ENCODE peak calls at places on chromosomes 6 and 20, in ten cellular contexts. H, R, D, G, L, C, I, E, A and F are unnamed samples.

GRCh38 chr6:53679446-53679933 is 13.9 kb upstream of the KLHL31 start:
- DNase-seq in H (no peak), R (no peak), D (no peak), G (peak; percentile 14), L (no peak), C (no peak), I (peak; percentile 66), E (peak; percentile 27), A (peak; percentile 70), F (peak; percentile 63)

GRCh38 chr20:5900908-5901307 is 49.4 kb downstream of the TRMT6 start:
- DNase-seq in H (no peak), R (no peak), D (no peak), G (no peak), L (no peak), C (no peak), I (no peak), E (no peak), A (no peak), F (no peak)

GRCh38 chr20:11302436-11302835 is 615.3 kb upstream of the BTBD3 start:
- DNase-seq in H (no peak), R (no peak), D (no peak), G (no peak), L (no peak), C (no peak), I (peak; percentile 25), E (no peak), A (no peak), F (no peak)

GRCh38 chr6:124676033-124676432 is 286.2 kb upstream of the RNF217 start:
- DNase-seq in H (no peak), R (no peak), D (no peak), G (no peak), L (no peak), C (no peak), I (peak; percentile 78), E (no peak), A (no peak), F (no peak)

GRCh38 chr6:90074161-90074560 is 179.9 kb downstream of the GJA10 start:
- DNase-seq in H (peak; percentile 66), R (no peak), D (no peak), G (no peak), L (no peak), C (no peak), I (peak; percentile 14), E (no peak), A (no peak), F (no peak)

GRCh38 chr20:52683761-52684160 is 288.4 kb upstream of the TSHZ2 start:
- DNase-seq in H (no peak), R (no peak), D (peak; percentile 27), G (no peak), L (no peak), C (no peak), I (no peak), E (no peak), A (no peak), F (no peak)

GRCh38 chr6:166381733-166382499 is 824 bp downstream of the MPC1 start:
- DNase-seq in H (peak; percentile 64), R (peak; percentile 25), D (no peak), G (no peak), L (no peak), C (peak; percentile 69), I (peak; percentile 51), E (peak; percentile 79), A (peak; percentile 85), F (peak; percentile 85)

GRCh38 chr20:60469829-60470228 is 511.6 kb downstream of the CDH26 start:
- DNase-seq in H (no peak), R (no peak), D (no peak), G (no peak), L (no peak), C (no peak), I (no peak), E (no peak), A (no peak), F (no peak)

GRCh38 chr6:156911581-156911980 is 134.4 kb downstream of the ARID1B start:
- DNase-seq in H (no peak), R (no peak), D (no peak), G (no peak), L (no peak), C (no peak), I (no peak), E (no peak), A (no peak), F (no peak)

GRCh38 chr6:34148864-34149810 is 3.2 kb upstream of the GRM4 start:
- DNase-seq in H (no peak), R (no peak), D (no peak), G (no peak), L (no peak), C (peak; percentile 9), I (no peak), E (peak; percentile 68), A (no peak), F (peak; percentile 11)

GRCh38 chr20:57655812-57656161 is 35.6 kb upstream of the ZBP1 start:
- DNase-seq in H (no peak), R (no peak), D (no peak), G (no peak), L (no peak), C (no peak), I (no peak), E (no peak), A (no peak), F (peak; percentile 15)

GRCh38 chr6:13674533-13675190 is 37.0 kb downstream of the RANBP9 start:
- DNase-seq in H (no peak), R (no peak), D (no peak), G (no peak), L (no peak), C (no peak), I (no peak), E (no peak), A (no peak), F (no peak)

GRCh38 chr20:21522479-21523397 is 8.9 kb upstream of the NKX2-2 start:
- DNase-seq in H (peak; percentile 42), R (peak; percentile 34), D (no peak), G (no peak), L (no peak), C (no peak), I (no peak), E (peak; percentile 30), A (no peak), F (peak; percentile 76)

GRCh38 chr6:33599413-33599911 is 19.4 kb upstream of the BAK1 start:
- DNase-seq in H (no peak), R (no peak), D (no peak), G (no peak), L (no peak), C (no peak), I (no peak), E (no peak), A (no peak), F (no peak)

GRCh38 chr6:166567107-166567506 is 19.4 kb downstream of the RAMACL start:
- DNase-seq in H (no peak), R (no peak), D (no peak), G (no peak), L (no peak), C (no peak), I (peak; percentile 100), E (no peak), A (no peak), F (no peak)

GRCh38 chr6:72420409-72420808 is 201.5 kb upstream of the KCNQ5 start:
- DNase-seq in H (no peak), R (no peak), D (no peak), G (no peak), L (no peak), C (no peak), I (no peak), E (no peak), A (no peak), F (no peak)

GRCh38 chr6:37289931-37290330 is 32.0 kb upstream of the TMEM217 start:
- DNase-seq in H (no peak), R (no peak), D (no peak), G (no peak), L (no peak), C (no peak), I (no peak), E (no peak), A (no peak), F (no peak)

GRCh38 chr20:49398401-49399144 is 83.9 kb downstream of the KCNB1 start:
- DNase-seq in H (no peak), R (no peak), D (no peak), G (no peak), L (no peak), C (no peak), I (no peak), E (no peak), A (no peak), F (no peak)

GRCh38 chr6:1188199-1188598 is 123.7 kb upstream of the FOXQ1 start:
- DNase-seq in H (no peak), R (no peak), D (no peak), G (no peak), L (no peak), C (no peak), I (no peak), E (no peak), A (no peak), F (no peak)

GRCh38 chr6:124780621-124781020 is 181.6 kb upstream of the RNF217 start:
- DNase-seq in H (no peak), R (no peak), D (no peak), G (no peak), L (no peak), C (no peak), I (peak; percentile 44), E (no peak), A (no peak), F (no peak)

GRCh38 chr20:61785567-61785816 is 280.2 kb downstream of the TAF4 start:
- DNase-seq in H (no peak), R (no peak), D (no peak), G (no peak), L (no peak), C (peak; percentile 17), I (no peak), E (no peak), A (no peak), F (no peak)

GRCh38 chr6:52992980-52993379 is 2.1 kb downstream of the GSTA4 start:
- DNase-seq in H (no peak), R (no peak), D (no peak), G (no peak), L (no peak), C (no peak), I (peak; percentile 83), E (no peak), A (peak; percentile 13), F (no peak)

GRCh38 chr6:33914519-33915120 is 110.8 kb upstream of the MLN start:
- DNase-seq in H (no peak), R (no peak), D (no peak), G (no peak), L (no peak), C (peak; percentile 40), I (no peak), E (no peak), A (peak; percentile 78), F (no peak)